ENCODE peak calls at places on chromosomes 4 and X, in eight cellular contexts. Y is neural progenitor cell, G is stomach, S is left ventricle myocardium inferior, U is choroid plexus epithelial cell, M is tibial nerve, X is lung, B is Peyer's patch. D is an unnamed sample.

GRCh38 chr4:142953171-142953570 is 107.1 kb upstream of the INPP4B start:
- DNase-seq in Y (no peak), G (no peak), S (no peak), U (no peak), M (no peak), X (no peak), B (no peak), D (no peak)

GRCh38 chr4:69360271-69360670 is 80.0 kb downstream of the UGT2B28 start:
- DNase-seq in Y (no peak), G (no peak), S (no peak), U (no peak), M (no peak), X (no peak), B (no peak), D (no peak)

GRCh38 chr4:100086766-100087431 is 103.4 kb downstream of the DDIT4L start:
- DNase-seq in Y (no peak), G (no peak), S (no peak), U (no peak), M (no peak), X (no peak), B (no peak), D (no peak)

GRCh38 chr4:9812530-9813340 is 31.3 kb downstream of the DRD5 start:
- DNase-seq in Y (no peak), G (no peak), S (no peak), U (peak), M (no peak), X (no peak), B (no peak), D (no peak)

GRCh38 chr4:142818009-142818408 is 28.1 kb downstream of the INPP4B start:
- DNase-seq in Y (no peak), G (no peak), S (no peak), U (peak), M (no peak), X (no peak), B (no peak), D (no peak)

GRCh38 chr4:83067058-83067639 is 32.2 kb downstream of the COPS4 start:
- DNase-seq in Y (no peak), G (no peak), S (no peak), U (no peak), M (no peak), X (no peak), B (no peak), D (no peak)

GRCh38 chrX:39734174-39734776 is 363.5 kb downstream of the BCOR start:
- DNase-seq in Y (no peak), G (peak), S (no peak), U (no peak), M (no peak), X (peak), B (no peak), D (no peak)

GRCh38 chr4:7043521-7044414 is 596 bp downstream of the TADA2B start:
- DNase-seq in Y (no peak), G (peak), S (peak), U (peak), M (no peak), X (peak), B (peak), D (peak)

GRCh38 chr4:73669410-73670183 is 49.4 kb upstream of the RASSF6 start:
- DNase-seq in Y (no peak), G (no peak), S (no peak), U (peak), M (no peak), X (no peak), B (no peak), D (no peak)

GRCh38 chr4:113837397-113837796 is 75.9 kb upstream of the CAMK2D start:
- DNase-seq in Y (no peak), G (no peak), S (no peak), U (peak), M (no peak), X (no peak), B (no peak), D (no peak)

GRCh38 chrX:104833401-104833800 is 267.4 kb downstream of the IL1RAPL2 start:
- DNase-seq in Y (no peak), G (no peak), S (no peak), U (no peak), M (peak), X (no peak), B (no peak), D (no peak)

GRCh38 chrX:43655961-43656494 is at the start of gene MAOA:
- DNase-seq in Y (peak), G (peak), S (peak), U (no peak), M (peak), X (peak), B (peak), D (peak)

GRCh38 chr4:147727476-147728028 is 4.3 kb upstream of the ARHGAP10 start:
- DNase-seq in Y (no peak), G (no peak), S (no peak), U (no peak), M (no peak), X (no peak), B (no peak), D (no peak)

GRCh38 chr4:139453041-139453370 is 915 bp upstream of the RAB33B start:
- DNase-seq in Y (no peak), G (no peak), S (no peak), U (peak), M (peak), X (no peak), B (no peak), D (no peak)

GRCh38 chr4:133316874-133317273 is 167.8 kb downstream of the PCDH10 start:
- DNase-seq in Y (no peak), G (no peak), S (no peak), U (peak), M (no peak), X (no peak), B (no peak), D (no peak)

GRCh38 chrX:586351-586750 is 44.2 kb upstream of the SHOX start:
- DNase-seq in Y (no peak), G (no peak), S (no peak), U (no peak), M (no peak), X (no peak), B (no peak), D (no peak)

GRCh38 chr4:84578540-84579409 is 4.2 kb upstream of the CDS1 start:
- DNase-seq in Y (peak), G (no peak), S (no peak), U (peak), M (peak), X (no peak), B (no peak), D (no peak)

GRCh38 chrX:42420431-42420830 is 357.5 kb downstream of the PPP1R2C start:
- DNase-seq in Y (no peak), G (no peak), S (no peak), U (no peak), M (no peak), X (no peak), B (no peak), D (no peak)

GRCh38 chrX:42422961-42423360 is 355.0 kb downstream of the PPP1R2C start:
- DNase-seq in Y (no peak), G (no peak), S (no peak), U (no peak), M (no peak), X (no peak), B (no peak), D (no peak)
- H3K4me3 ChIP-seq in Y (no peak), G (no peak), S (no peak), U (no peak), M (no peak), X (no peak), B (no peak), D (no peak)

GRCh38 chrX:131792789-131793462 is 230.2 kb upstream of the STK26 start:
- DNase-seq in Y (no peak), G (peak), S (no peak), U (peak), M (no peak), X (peak), B (no peak), D (no peak)
- TF ChIP-seq CTCF in Y (no peak), G (no peak), S (peak), U (no peak), M (peak), X (peak), B (no peak), D (no peak)

GRCh38 chr4:41076481-41076880 is 137.9 kb downstream of the APBB2 start:
- DNase-seq in Y (no peak), G (no peak), S (no peak), U (no peak), M (no peak), X (no peak), B (no peak), D (no peak)
- H3K4me3 ChIP-seq in Y (no peak), G (no peak), S (no peak), U (no peak), M (no peak), X (no peak), B (no peak), D (no peak)

DNA sequence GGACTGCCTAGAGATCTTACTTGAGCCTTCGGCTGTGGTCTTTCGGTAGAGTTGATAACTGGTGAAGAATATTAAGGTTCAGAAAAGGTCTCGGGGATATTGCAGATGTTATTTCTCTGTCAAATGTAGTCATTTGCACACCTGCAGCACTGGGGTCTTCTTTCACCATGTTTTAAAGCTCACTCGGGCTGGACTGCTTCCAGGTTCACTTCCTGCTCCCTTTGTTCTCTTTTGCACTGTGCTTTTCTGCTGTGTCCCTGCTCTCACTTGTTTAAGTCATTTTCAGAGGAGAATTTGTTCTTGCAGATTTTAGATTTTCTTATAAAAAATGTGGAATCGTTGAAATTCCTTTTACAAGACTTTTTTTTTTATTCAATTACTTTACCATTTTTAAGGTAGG is 68.5 kb downstream of the BMPR1B start:
- DNase-seq in Y (no peak), G (no peak), S (no peak), U (peak), M (no peak), X (no peak), B (no peak), D (no peak)
- TF ChIP-seq CTCF in Y (no peak), G (no peak), S (no peak), U (no peak), M (no peak), X (no peak), B (no peak), D (no peak)

D was measured in gastrocnemius medialis.